ENCODE peak calls at places on chromosomes 13 and 19, in nine cellular contexts. N is ovary, R is transverse colon, O is ascending aorta, W is LNCaP clone FGC, M is uterus, Y is GM12865, V is Peyer's patch, T is Calu3. J is an unnamed sample.

GRCh38 chr19:44745887-44746600 is 2.5 kb upstream of the BCL3 start:
- DNase-seq in N (no peak), R (no peak), O (no peak), W (no peak), M (no peak), Y (no peak), V (no peak), T (no peak), J (no peak)

GRCh38 chr13:97367427-97367826 is 66.5 kb upstream of the RAP2A start:
- DNase-seq in N (no peak), R (no peak), O (no peak), W (no peak), M (peak), Y (peak), V (no peak), T (no peak), J (no peak)

GRCh38 chr13:99959538-99960230 is 11.9 kb downstream of the ZIC5 start:
- DNase-seq in N (no peak), R (no peak), O (peak), W (no peak), M (no peak), Y (no peak), V (no peak), T (no peak), J (no peak)

GRCh38 chr13:32639502-32640105 is 53.4 kb downstream of the PDS5B start:
- DNase-seq in N (peak), R (peak), O (peak), W (no peak), M (peak), Y (peak), V (peak), T (peak), J (peak)

GRCh38 chr13:27329210-27329609 is 58.6 kb downstream of the RASL11A start:
- DNase-seq in N (no peak), R (no peak), O (no peak), W (no peak), M (no peak), Y (no peak), V (no peak), T (no peak), J (no peak)

GRCh38 chr13:99916366-99917103 is 55.0 kb downstream of the ZIC5 start:
- DNase-seq in N (no peak), R (no peak), O (no peak), W (peak), M (no peak), Y (peak), V (no peak), T (peak), J (peak)

GRCh38 chr19:56934438-56935090 is 94.0 kb upstream of the PEG3 start:
- DNase-seq in N (no peak), R (no peak), O (no peak), W (no peak), M (no peak), Y (no peak), V (no peak), T (no peak), J (no peak)

GRCh38 chr19:55209430-55210119 is at the start of gene PTPRH:
- DNase-seq in N (no peak), R (peak), O (no peak), W (no peak), M (no peak), Y (no peak), V (no peak), T (peak), J (no peak)

GRCh38 chr13:52029569-52029968 is 5.1 kb downstream of the UTP14C start:
- DNase-seq in N (no peak), R (peak), O (no peak), W (no peak), M (no peak), Y (no peak), V (no peak), T (no peak), J (no peak)

GRCh38 chr19:58084596-58085347 is 13.3 kb downstream of the ZSCAN18 start:
- DNase-seq in N (no peak), R (no peak), O (no peak), W (no peak), M (no peak), Y (no peak), V (no peak), T (no peak), J (no peak)

GRCh38 chr13:25980255-25980654 is 71.6 kb downstream of the SHISA2 start:
- DNase-seq in N (no peak), R (no peak), O (no peak), W (peak), M (no peak), Y (no peak), V (no peak), T (peak), J (no peak)

GRCh38 chr13:21949818-21950429 is 279.1 kb downstream of the FGF9 start:
- DNase-seq in N (no peak), R (no peak), O (no peak), W (no peak), M (no peak), Y (no peak), V (no peak), T (no peak), J (no peak)

GRCh38 chr19:991174-991931 is 7.2 kb downstream of the WDR18 start:
- DNase-seq in N (peak), R (peak), O (no peak), W (no peak), M (peak), Y (peak), V (no peak), T (peak), J (peak)

DNA sequence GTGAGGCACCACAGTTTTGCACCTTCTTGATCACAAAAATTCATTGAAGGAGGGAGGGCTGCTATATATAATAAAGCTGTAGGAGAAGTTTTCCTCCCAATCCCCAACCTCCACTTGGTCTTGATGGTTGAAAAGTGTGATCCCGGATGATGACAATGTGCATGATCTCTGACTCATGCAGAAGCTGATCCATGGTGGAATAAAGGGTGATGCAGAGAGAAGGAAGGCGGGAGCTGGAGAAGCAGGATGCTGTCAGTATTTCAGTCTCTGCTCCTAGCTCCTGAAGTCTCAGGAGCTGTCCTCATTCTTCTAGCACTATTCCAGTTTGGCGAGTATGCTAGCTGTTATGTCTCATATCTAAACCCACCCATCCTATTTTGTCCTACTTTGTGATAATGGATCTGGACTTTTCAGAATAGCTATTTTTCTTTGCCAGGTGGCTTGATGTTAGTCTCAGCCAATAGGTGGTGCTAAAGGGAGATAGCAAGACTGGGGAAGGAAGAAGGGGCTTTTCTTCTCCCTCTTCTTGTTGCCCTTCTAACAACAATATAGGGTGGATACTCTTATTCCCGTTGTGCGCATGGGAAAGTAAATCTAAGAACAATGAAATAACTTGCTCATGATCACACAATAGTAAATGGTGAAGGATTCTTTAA is 65.6 kb upstream of the HTR2A start:
- DNase-seq in N (no peak), R (no peak), O (no peak), W (no peak), M (no peak), Y (peak), V (no peak), T (no peak), J (peak)
- TF ChIP-seq CTCF in N (no peak), R (peak), O (no peak), W (peak), M (no peak), Y (peak), V (no peak), T (peak), J (peak)

GRCh38 chr19:12546068-12546467 is 5.2 kb downstream of the ZNF564 start:
- DNase-seq in N (no peak), R (no peak), O (no peak), W (no peak), M (no peak), Y (no peak), V (no peak), T (no peak), J (no peak)
- TF ChIP-seq CTCF in N (no peak), R (no peak), O (no peak), W (no peak), M (no peak), Y (no peak), V (no peak), T (no peak), J (no peak)

DNA sequence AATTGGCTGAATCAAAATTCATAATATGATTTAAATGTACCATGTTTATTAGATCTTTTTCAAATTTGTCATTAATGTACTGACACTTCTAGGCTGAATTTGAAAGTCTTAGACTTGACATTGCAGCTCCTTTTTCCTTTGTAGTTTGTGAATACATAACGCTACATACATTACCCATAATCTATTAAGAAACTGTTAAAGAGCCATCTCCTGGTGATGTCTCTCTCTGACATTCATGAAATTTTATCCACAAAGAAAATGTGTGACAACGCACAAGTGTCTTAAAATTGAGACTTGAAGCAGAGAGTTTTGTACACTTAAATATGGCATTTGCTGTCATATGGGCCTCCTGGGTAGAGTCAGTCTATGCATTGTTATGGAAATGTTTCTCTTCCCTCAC is 320.2 kb upstream of the ARGLU1 start:
- DNase-seq in N (no peak), R (no peak), O (no peak), W (no peak), M (no peak), Y (no peak), V (no peak), T (no peak), J (no peak)
- TF ChIP-seq CTCF in N (no peak), R (no peak), O (no peak), W (no peak), M (no peak), Y (no peak), V (no peak), T (no peak), J (no peak)

GRCh38 chr13:37811441-37811840 is 58.1 kb downstream of the TRPC4 start:
- DNase-seq in N (no peak), R (no peak), O (no peak), W (no peak), M (no peak), Y (no peak), V (no peak), T (no peak), J (no peak)

GRCh38 chr13:37806666-37807065 is 62.9 kb downstream of the TRPC4 start:
- DNase-seq in N (no peak), R (no peak), O (no peak), W (no peak), M (no peak), Y (no peak), V (no peak), T (no peak), J (no peak)
- TF ChIP-seq CTCF in N (no peak), R (no peak), O (no peak), W (no peak), M (no peak), Y (no peak), V (no peak), T (no peak), J (no peak)

GRCh38 chr19:53308339-53308811 is 25.2 kb upstream of the ZNF845 start:
- DNase-seq in N (peak), R (no peak), O (no peak), W (no peak), M (no peak), Y (no peak), V (no peak), T (no peak), J (no peak)
- TF ChIP-seq CTCF in N (no peak), R (peak), O (no peak), W (peak), M (peak), Y (no peak), V (no peak), T (no peak), J (no peak)

DNA sequence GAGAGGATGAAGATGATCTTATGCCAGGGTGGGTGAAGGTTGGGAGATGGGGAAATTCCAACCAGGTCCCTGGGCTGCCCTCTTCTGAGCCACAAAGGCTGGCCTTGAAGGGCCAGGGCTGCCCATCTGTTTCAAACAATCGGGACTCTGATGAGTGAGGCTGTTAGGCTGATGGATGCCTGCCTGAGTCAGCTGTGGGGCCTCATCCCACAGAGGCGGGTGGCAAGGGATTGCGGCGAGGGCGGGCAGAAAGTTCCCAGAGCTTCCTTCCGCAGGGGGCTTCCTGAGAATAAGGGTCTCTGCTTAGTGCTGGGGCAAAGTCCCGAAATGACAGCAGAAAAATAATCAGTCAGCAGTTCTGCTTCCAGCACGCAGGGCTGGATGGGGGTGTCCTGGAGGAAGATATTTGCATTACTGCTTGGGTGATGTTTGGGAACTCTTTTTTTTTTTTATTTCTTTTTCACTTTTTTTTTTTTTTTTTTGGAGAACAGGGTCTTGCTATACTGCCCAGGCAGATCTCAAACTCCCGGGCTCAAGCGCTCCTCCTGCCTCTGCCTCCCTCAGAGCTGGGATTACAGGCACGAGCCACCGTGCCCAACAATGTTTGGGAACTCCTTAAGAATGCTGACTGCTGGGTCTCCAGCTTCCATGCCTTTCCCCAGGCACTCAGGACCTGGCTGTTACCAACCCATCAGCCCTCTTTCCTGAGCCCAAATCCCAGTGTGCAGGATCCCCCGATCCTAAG is 14.1 kb downstream of the SH3GL1 start:
- DNase-seq in N (no peak), R (no peak), O (no peak), W (no peak), M (no peak), Y (no peak), V (no peak), T (no peak), J (no peak)
- TF ChIP-seq CTCF in N (no peak), R (no peak), O (no peak), W (no peak), M (no peak), Y (no peak), V (no peak), T (no peak), J (no peak)

GRCh38 chr19:38373907-38374331 is 452 bp upstream of the PSMD8 start:
- DNase-seq in N (no peak), R (no peak), O (no peak), W (no peak), M (no peak), Y (no peak), V (no peak), T (no peak), J (no peak)

GRCh38 chr19:38376576-38376975 is 2.2 kb downstream of the PSMD8 start:
- DNase-seq in N (no peak), R (no peak), O (no peak), W (no peak), M (no peak), Y (no peak), V (no peak), T (no peak), J (no peak)

GRCh38 chr19:38375098-38375493 is 725 bp downstream of the PSMD8 start:
- DNase-seq in N (no peak), R (no peak), O (no peak), W (no peak), M (no peak), Y (no peak), V (no peak), T (no peak), J (no peak)

GRCh38 chr19:38375748-38376147 is 1.4 kb downstream of the PSMD8 start:
- DNase-seq in N (no peak), R (no peak), O (no peak), W (peak), M (no peak), Y (no peak), V (no peak), T (no peak), J (no peak)

DNA sequence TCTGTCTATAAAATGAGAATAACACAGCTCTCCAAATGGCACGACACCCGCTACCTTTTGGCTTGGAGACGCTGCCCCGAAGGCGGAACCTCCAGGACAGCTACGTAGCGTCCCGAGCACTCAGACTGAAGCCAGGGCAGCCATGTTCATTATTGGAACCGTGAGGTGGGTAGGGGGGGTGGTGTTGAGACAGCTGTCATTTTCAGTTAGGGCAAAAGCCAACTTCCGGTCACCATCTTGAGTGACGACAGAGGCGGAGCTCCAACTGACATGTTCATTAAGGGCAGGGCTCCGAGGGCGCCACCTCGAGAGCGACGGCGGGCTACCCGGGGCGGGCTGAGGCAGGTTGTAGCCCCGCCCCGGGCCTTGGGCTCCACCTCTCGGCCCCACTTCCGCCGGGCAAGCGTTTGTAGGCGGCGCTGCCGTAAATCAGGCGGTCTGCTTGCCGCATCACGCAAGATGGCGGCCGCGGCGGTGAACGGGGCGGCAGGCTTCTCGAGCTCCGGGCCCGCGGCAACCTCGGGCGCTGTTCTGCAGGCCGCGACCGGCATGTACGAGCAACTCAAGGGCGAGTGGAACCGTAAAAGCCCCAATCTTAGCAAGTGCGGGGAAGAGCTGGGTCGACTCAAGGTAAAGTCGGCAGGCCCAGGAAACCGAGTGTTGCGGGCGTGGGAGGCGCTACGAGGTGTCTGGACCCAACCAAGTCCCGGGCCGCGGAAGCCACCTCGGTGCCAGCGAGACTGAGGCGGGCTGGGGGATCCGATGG is at the start of gene PSMD8:
- DNase-seq in N (peak), R (peak), O (peak), W (peak), M (peak), Y (peak), V (peak), T (peak), J (peak)
- TF ChIP-seq CTCF in N (no peak), R (no peak), O (peak), W (no peak), M (no peak), Y (no peak), V (peak), T (peak), J (peak)

GRCh38 chr19:50870417-50871089 is 2.7 kb upstream of the KLK2 start:
- DNase-seq in N (no peak), R (no peak), O (no peak), W (no peak), M (no peak), Y (peak), V (no peak), T (no peak), J (no peak)
- TF ChIP-seq CTCF in N (no peak), R (no peak), O (no peak), W (no peak), M (no peak), Y (peak), V (no peak), T (no peak), J (no peak)

DNA sequence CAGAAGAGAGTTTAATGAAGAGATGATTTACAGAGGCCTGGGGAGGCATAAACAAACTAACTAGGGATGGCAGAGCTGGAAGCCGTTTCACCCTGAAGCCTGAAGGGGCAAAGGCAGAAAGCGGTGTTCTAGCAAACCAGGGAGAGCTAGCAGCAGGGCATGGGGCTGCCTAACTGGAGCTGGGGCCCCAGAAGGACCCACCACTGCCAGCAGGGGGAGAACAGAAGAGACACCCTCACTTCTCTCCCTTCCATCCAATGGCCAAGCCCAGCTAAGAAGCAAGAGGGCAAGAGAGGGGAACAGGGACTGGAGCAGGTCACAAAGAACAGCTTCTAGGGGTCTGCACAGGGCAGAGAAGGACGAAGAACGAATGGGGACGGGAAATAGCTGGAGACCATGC is 195.5 kb downstream of the KATNAL1 start:
- DNase-seq in N (no peak), R (no peak), O (no peak), W (no peak), M (no peak), Y (peak), V (no peak), T (peak), J (peak)
- TF ChIP-seq CTCF in N (no peak), R (no peak), O (no peak), W (no peak), M (no peak), Y (peak), V (no peak), T (no peak), J (peak)

GRCh38 chr19:23851966-23852365 is 62.7 kb upstream of the ZNF726 start:
- DNase-seq in N (no peak), R (no peak), O (no peak), W (no peak), M (no peak), Y (no peak), V (no peak), T (no peak), J (no peak)

DNA sequence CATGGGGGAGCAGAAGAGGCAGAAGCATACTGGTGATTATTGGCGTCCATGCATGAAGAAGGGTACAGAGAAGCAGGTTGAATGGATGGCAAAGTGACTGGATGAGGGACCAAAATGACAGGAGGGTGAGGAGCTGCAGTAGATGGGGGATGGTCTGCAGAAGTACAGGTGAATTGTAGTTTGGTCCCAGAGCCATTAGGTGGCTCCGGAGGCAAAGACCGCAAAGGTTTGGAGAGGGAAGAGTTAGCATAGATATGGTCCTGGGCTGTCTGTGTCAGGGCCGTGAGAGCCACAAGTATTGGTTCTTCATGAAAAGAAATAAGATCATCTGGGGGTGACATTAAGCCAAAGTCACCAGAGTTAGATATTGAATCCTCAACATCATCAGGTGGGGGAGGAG is 59.0 kb upstream of the ZNF726 start:
- DNase-seq in N (no peak), R (no peak), O (no peak), W (no peak), M (no peak), Y (no peak), V (no peak), T (no peak), J (no peak)
- TF ChIP-seq CTCF in N (no peak), R (no peak), O (no peak), W (no peak), M (no peak), Y (no peak), V (no peak), T (no peak), J (no peak)

J was measured in GM20000.